ENCODE peak calls at places on chromosomes 2 and 18, in seven cellular contexts. G, V, C, H, Y, I and K are unnamed samples. For H3K9me3, the result is how much of the 10 kb centered on the place peaks cover.

GRCh38 chr2:153416071-153416470 is 62.5 kb downstream of the RPRM start:
- DNase-seq in V (no peak), H (no peak), C (no peak), Y (no peak), I (no peak), G (no peak), K (no peak)

GRCh38 chr2:158211516-158211915 is 109.8 kb downstream of the UPP2 start:
- DNase-seq in Y (no peak), V (no peak), H (no peak), I (no peak), G (no peak), C (no peak), K (no peak)

GRCh38 chr2:163173591-163173990 is 335.0 kb upstream of the KCNH7 start:
- DNase-seq in I (no peak), Y (no peak), C (no peak), G (no peak), V (no peak), H (no peak), K (no peak)

GRCh38 chr2:241855245-241855887 is 3.3 kb downstream of the PDCD1 start:
- DNase-seq in G (peak), Y (no peak), H (no peak), V (no peak), C (no peak), I (no peak), K (peak)

GRCh38 chr2:187593697-187594096 is 39.5 kb upstream of the TFPI start:
- DNase-seq in G (no peak), Y (no peak), C (no peak), H (no peak), I (no peak), V (no peak), K (no peak)

GRCh38 chr2:172120118-172120517 is 17.4 kb upstream of the DLX2 start:
- DNase-seq in G (no peak), I (no peak), C (no peak), H (no peak), Y (no peak), V (peak), K (no peak)

GRCh38 chr2:122831644-122832043 is 1076.2 kb downstream of the TSN start:
- DNase-seq in C (no peak), I (no peak), H (no peak), Y (no peak), V (no peak), G (no peak), K (no peak)

GRCh38 chr2:102841107-102841840 is 79.4 kb downstream of the TMEM182 start:
- DNase-seq in V (peak), C (peak), G (no peak), Y (no peak), H (peak), I (peak), K (no peak)

GRCh38 chr2:226763320-226763719 is 36.3 kb downstream of the IRS1 start:
- DNase-seq in Y (no peak), V (no peak), H (no peak), C (no peak), I (no peak), G (no peak), K (no peak)

DNA sequence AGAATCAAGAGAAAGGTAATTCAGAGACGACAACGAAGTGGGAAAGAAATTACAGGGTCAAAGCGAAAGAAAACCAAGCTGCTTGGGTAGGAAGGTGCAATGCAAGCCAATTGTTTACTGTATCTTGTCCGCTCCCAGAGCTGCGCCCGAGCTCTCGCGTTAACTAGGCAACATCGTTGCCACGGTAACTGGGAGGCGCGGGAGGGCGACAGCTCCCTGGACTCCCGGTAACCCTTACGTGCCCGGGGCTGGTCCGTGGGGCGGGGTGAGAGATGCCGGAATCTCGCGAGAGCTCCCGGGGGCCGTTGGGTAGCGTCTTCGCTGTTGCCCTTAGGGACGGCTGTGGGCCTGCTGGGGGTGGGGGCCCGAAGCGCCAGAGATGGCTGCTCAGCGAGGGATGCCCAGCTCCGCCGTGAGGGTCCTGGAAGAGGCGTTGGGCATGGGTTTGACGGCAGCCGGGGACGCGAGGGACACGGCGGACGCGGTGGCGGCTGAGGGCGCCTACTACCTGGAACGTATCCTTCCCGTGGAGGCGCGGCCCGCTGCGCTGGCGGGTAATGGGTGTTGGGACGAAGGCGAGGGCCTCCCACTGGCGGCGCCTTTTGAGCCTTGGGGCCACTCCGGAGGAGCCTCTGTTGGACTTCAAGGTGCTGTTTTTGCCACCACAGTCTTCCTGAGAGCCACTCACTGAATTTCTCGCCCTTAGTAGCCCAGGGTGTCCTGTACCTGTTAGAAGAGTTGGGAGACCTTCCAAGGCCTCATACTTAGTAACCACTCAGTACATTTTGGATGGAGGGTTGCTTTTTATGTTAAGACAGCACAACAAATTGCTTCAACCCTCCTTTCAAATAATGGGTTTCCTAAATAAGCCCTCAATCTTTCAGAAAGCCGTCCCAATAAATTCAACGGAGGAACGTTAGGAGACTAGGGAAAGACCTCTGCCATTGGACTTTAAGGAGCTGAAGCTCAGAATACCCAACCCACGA is at the start of gene SPAG16:
- DNase-seq in I (peak), G (peak), H (peak), Y (peak), V (peak), C (peak), K (peak)
- TF ChIP-seq POLR2A in I (no peak), G (no peak), H (peak), Y (no peak), V (peak), C (no peak), K (no peak)

DNA sequence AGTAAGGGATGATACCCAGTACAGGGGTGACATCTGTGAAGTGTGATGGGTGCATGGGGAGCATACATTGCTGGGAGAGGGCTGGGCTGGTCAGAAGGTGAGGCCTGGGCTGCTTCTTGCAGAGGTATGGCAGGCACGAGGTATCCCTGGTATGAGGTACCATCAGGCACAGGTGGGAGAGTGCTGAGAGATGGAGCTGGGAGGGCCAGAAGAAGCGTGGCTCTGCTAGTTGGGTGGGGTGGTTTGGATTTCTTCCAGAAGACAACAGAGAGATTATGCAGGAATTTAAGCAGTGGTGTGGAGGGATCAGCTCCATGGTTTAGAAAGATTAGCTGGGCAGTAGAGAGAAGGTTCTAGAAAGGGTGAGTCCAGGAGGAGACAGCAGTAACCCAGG is 181.9 kb upstream of the HAAO start:
- DNase-seq in Y (no peak), C (no peak), I (no peak), H (no peak), V (no peak), G (peak), K (peak)
- H3K27ac ChIP-seq in Y (peak), C (peak), I (peak), H (peak), V (peak), G (no peak), K (peak)

GRCh38 chr18:77346446-77346845 is 96.8 kb downstream of the GALR1 start:
- DNase-seq in I (no peak), H (no peak), Y (no peak), C (no peak), V (no peak), G (no peak), K (no peak)

GRCh38 chr18:77344777-77345507 is 95.3 kb downstream of the GALR1 start:
- DNase-seq in V (no peak), G (no peak), C (no peak), I (no peak), H (no peak), Y (no peak), K (no peak)

GRCh38 chr18:77341527-77341926 is 91.9 kb downstream of the GALR1 start:
- DNase-seq in G (no peak), Y (no peak), C (no peak), I (no peak), V (no peak), H (no peak), K (no peak)

GRCh38 chr18:77342736-77343135 is 93.1 kb downstream of the GALR1 start:
- DNase-seq in H (no peak), Y (no peak), V (no peak), I (no peak), G (no peak), C (no peak), K (no peak)

DNA sequence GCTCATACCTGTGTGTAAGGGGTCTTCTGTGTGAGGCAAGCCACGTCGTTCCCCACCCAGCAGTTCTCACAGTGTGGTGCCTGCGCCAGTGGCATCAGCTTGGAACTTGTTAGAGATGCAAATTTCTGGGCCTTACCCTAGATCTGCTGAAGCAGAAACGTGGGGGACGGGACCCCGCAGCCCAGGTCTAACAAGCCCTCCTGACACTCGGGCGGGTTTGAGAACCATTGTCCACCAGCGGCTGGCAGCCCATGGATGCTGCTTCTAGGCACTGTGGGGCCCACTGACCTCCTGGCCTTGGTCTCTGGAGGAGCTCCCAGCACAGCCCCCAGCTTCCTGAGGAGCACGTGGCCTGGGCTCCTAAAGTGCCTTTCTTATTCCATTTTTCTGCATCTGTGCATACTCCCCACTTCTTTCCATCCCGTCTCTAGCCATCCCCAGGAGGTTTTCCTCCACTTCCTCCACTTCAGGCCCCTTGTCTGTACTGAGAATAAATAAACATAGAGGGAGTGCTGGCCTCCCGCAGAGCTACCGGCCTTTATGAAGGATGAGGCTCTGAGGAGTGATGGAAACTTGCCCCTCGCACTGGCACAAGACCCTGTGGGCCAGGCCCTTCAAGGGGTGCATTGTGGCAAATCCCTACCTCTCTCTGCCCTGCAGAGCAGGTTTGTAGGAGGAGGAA is 94.3 kb downstream of the GALR1 start:
- DNase-seq in H (no peak), C (no peak), V (no peak), Y (no peak), G (no peak), I (no peak), K (no peak)
- H3K9me3 ChIP-seq in H (under half), C (under half), V (under half), Y (under half), G (under half), I (under half), K (under half)

GRCh38 chr2:64605991-64606494 is 47.7 kb downstream of the SERTAD2 start:
- DNase-seq in H (no peak), C (no peak), G (no peak), I (no peak), Y (peak), V (no peak), K (no peak)

GRCh38 chr2:64607381-64607780 is 46.3 kb downstream of the SERTAD2 start:
- DNase-seq in I (no peak), V (no peak), Y (peak), H (no peak), C (no peak), G (no peak), K (no peak)

GRCh38 chr2:64608867-64609228 is 44.9 kb downstream of the SERTAD2 start:
- DNase-seq in I (no peak), C (no peak), V (no peak), Y (no peak), G (no peak), H (no peak), K (no peak)

GRCh38 chr2:64604929-64605550 is 48.7 kb downstream of the SERTAD2 start:
- DNase-seq in H (peak), I (no peak), V (no peak), Y (peak), C (no peak), G (no peak), K (peak)

GRCh38 chr2:64606495-64607363 is 47.0 kb downstream of the SERTAD2 start:
- DNase-seq in G (peak), Y (peak), H (peak), C (peak), I (peak), V (peak), K (peak)
- TF ChIP-seq POLR2A in G (no peak), Y (no peak), H (no peak), C (peak), I (no peak), V (peak), K (no peak)

DNA sequence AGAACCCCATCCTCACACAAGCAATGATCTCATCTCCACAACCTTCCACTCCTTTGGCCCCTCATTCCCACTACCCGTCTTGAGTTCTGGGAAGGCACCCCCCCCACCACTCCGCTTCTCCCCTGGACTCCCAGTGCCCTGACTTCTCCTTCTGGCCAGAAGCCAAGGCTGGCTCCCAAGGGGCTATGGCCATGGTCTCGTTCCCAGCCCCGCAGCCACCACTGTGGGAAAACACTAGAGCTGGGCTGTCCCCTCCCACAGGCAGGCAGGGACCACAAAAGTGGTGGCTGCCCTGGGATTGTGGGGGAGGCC is 1.5 kb upstream of the ANKRD39 start:
- DNase-seq in H (no peak), Y (no peak), I (peak), V (no peak), C (peak), G (peak), K (peak)
- H3K27ac ChIP-seq in H (peak), Y (peak), I (peak), V (peak), C (peak), G (peak), K (peak)

DNA sequence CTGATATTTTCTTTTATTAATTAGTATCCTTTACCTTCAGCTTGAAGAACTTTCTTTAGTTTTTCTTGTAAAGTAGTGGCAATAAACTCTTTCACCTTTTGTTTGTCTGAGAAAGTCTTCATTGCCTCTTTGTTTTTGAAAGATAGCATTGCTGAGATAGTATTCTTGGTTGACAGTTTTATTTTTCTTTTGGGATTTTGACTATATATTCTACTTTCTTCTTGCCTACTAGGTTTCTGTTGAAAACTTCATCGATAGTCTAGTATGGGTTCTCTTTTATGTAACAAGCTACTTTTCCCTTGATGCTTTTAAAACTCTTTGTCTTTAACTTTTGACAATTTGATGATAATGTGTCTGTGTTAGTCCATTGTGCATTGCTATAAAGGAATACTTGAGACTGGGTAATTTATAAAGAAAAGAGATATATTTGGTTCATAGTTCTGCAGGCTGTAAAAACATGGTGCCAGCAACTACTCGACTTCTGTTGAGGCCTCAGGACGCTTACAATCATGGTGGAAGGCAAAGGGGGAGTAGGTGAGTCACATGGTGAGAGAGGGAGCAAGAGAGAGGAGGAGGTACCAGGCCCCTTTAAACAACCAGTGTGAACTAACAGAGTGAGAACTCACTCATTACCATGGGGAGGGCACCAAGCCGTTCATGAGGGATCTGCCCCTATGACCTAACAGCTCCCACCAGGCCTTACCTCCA is 12.0 kb downstream of the CCDC150 start:
- DNase-seq in V (no peak), G (no peak), C (no peak), I (no peak), Y (no peak), H (no peak), K (no peak)
- H3K9me3 ChIP-seq in V (under half), G (half or more), C (under half), I (half or more), Y (under half), H (under half), K (under half)